ENCODE peak calls at places on chromosome 19, in eight cellular contexts. Y is transverse colon, O is stomach, P is tibial nerve, V is A549, T is K562, K is esophagus muscularis mucosa, G is GM12878. U is an unnamed sample.

GRCh38 chr19:18051887-18052286 is 34.8 kb downstream of the IL12RB1 start:
- DNase-seq in Y (no peak), O (peak), P (no peak), V (no peak), T (no peak), K (no peak), G (no peak), U (no peak)

GRCh38 chr19:15251010-15251748 is 18.9 kb upstream of the EPHX3 start:
- DNase-seq in Y (no peak), O (no peak), P (no peak), V (no peak), T (no peak), K (no peak), G (no peak), U (peak)

GRCh38 chr19:55193481-55193880 is 13.4 kb upstream of the SYT5 start:
- DNase-seq in Y (no peak), O (no peak), P (no peak), V (no peak), T (no peak), K (no peak), G (no peak), U (no peak)

GRCh38 chr19:6710273-6711077 is 10.0 kb downstream of the C3 start:
- DNase-seq in Y (no peak), O (no peak), P (no peak), V (no peak), T (no peak), K (no peak), G (no peak), U (no peak)

GRCh38 chr19:46823049-46823448 is 27.6 kb downstream of the AP2S1 start:
- DNase-seq in Y (no peak), O (no peak), P (no peak), V (no peak), T (no peak), K (no peak), G (no peak), U (no peak)

GRCh38 chr19:49067554-49067953 is 2.9 kb upstream of the NTF4 start:
- DNase-seq in Y (no peak), O (no peak), P (no peak), V (no peak), T (no peak), K (no peak), G (no peak), U (no peak)

GRCh38 chr19:53101518-53101917 is 1.7 kb downstream of the ZNF160 start:
- DNase-seq in Y (no peak), O (no peak), P (no peak), V (no peak), T (peak), K (no peak), G (no peak), U (no peak)

GRCh38 chr19:58033741-58034475 is at the start of gene ZSCAN1:
- DNase-seq in Y (peak), O (peak), P (peak), V (no peak), T (no peak), K (peak), G (no peak), U (peak)

GRCh38 chr19:1718382-1719315 is 34.7 kb upstream of the ONECUT3 start:
- DNase-seq in Y (no peak), O (no peak), P (no peak), V (no peak), T (no peak), K (no peak), G (no peak), U (no peak)

GRCh38 chr19:46537136-46538097 is 41.8 kb upstream of the PNMA8B start:
- DNase-seq in Y (peak), O (peak), P (peak), V (peak), T (peak), K (no peak), G (no peak), U (no peak)

GRCh38 chr19:5903054-5903501 is 512 bp downstream of the NDUFA11 start:
- DNase-seq in Y (no peak), O (no peak), P (no peak), V (no peak), T (peak), K (no peak), G (no peak), U (no peak)

GRCh38 chr19:28051047-28051446 is 1161.9 kb downstream of the UQCRFS1 start:
- DNase-seq in Y (no peak), O (no peak), P (no peak), V (no peak), T (no peak), K (peak), G (no peak), U (no peak)

GRCh38 chr19:40198272-40198990 is 7.2 kb downstream of the MAP3K10 start:
- DNase-seq in Y (no peak), O (no peak), P (no peak), V (no peak), T (no peak), K (no peak), G (no peak), U (no peak)

GRCh38 chr19:55132453-55133129 is 15.2 kb upstream of the PPP1R12C start:
- DNase-seq in Y (no peak), O (no peak), P (no peak), V (no peak), T (no peak), K (no peak), G (no peak), U (no peak)

GRCh38 chr19:12681074-12681987 is at the start of gene DHPS:
- DNase-seq in Y (peak), O (peak), P (peak), V (peak), T (peak), K (peak), G (peak), U (peak)
- TF ChIP-seq POLR2A in Y (peak), O (no peak), P (peak), V (peak), T (peak), K (no peak), G (peak), U (peak)

DNA sequence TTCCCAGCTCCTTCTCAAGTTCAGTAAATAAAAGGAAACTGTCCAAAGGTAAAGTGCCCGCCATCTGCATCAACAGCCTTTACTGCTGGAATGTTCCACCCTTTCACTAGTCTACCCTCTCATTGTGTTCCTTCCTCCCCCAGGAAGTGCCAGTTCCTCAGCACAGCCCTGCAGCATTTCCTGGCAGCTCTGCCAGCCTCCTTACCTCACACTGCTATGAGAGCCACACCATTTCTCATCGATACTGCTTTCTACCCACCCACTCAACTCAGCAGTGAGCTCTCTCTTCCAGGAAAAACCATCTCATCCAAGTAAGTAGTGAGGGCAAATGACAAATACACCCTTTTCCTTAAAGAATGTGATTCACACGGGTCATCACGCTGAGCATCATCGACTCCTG is 19.8 kb downstream of the UQCRFS1 start:
- DNase-seq in Y (no peak), O (no peak), P (no peak), V (no peak), T (no peak), K (no peak), G (no peak), U (no peak)
- TF ChIP-seq EP300 in Y (no peak), O (no peak), P (no peak), V (no peak), T (no peak), K (no peak), G (no peak), U (no peak)

GRCh38 chr19:56201973-56202372 is at the start of gene ZSCAN5C:
- DNase-seq in Y (no peak), O (no peak), P (no peak), V (no peak), T (no peak), K (no peak), G (no peak), U (no peak)
- TF ChIP-seq POLR2A in Y (no peak), O (no peak), P (no peak), V (no peak), T (no peak), K (no peak), G (no peak), U (no peak)

GRCh38 chr19:29841559-29842367 is 30.0 kb downstream of the CCNE1 start:
- DNase-seq in Y (no peak), O (no peak), P (no peak), V (peak), T (peak), K (peak), G (no peak), U (no peak)

GRCh38 chr19:29840066-29840950 is 28.5 kb downstream of the CCNE1 start:
- DNase-seq in Y (no peak), O (no peak), P (no peak), V (no peak), T (no peak), K (no peak), G (no peak), U (peak)

GRCh38 chr19:29842471-29843179 is 30.8 kb downstream of the CCNE1 start:
- DNase-seq in Y (no peak), O (no peak), P (no peak), V (no peak), T (no peak), K (peak), G (no peak), U (no peak)

GRCh38 chr19:29843180-29844051 is 31.6 kb downstream of the CCNE1 start:
- DNase-seq in Y (peak), O (no peak), P (no peak), V (no peak), T (peak), K (peak), G (no peak), U (peak)

GRCh38 chr19:29841209-29841558 is 29.4 kb downstream of the CCNE1 start:
- DNase-seq in Y (no peak), O (no peak), P (no peak), V (no peak), T (no peak), K (peak), G (no peak), U (no peak)
- TF ChIP-seq EP300 in Y (no peak), O (no peak), P (no peak), V (no peak), T (no peak), K (no peak), G (no peak), U (no peak)

DNA sequence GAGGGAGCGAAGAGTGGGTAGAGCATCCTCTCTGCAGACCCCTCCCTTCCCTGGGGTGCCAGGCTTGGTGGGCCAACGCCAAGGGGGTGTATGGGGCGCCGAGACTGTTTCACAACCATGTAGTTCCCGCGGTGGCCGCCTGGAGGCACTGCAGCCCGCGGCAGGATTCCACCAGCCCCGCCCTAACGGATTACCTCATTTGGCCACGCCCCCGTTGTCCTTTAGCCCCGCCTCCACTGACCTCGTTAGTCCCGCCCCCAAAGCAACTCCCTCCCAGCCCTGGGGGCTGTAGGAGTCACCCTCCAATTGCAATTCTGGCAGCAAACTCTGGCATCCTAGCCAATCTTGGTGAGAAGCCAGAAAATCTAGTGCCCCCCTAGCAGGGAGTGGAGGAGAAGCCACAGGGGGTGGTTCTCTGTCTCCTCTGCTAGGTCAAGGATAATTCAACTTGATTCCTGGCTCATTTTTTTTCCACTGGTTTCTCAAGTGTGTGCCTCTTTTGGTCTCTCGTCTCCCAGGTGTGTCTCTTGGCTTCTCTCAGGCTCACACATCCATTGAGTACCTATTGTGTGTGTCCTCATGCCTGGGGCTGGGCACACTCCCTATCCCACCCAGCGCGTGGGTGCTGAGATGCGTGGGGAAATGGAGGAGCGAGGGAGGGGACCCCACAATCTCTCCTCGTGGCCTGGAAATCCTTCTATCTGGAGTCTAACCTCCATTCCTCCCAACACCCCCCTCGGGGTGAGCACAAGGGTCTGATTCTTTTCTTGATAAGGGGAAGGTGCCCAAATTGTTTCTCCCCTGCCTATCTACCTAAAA is 2.0 kb downstream of the OLFM2 start:
- DNase-seq in Y (peak), O (peak), P (peak), V (peak), T (peak), K (no peak), G (no peak), U (peak)
- TF ChIP-seq POLR2A in Y (no peak), O (no peak), P (no peak), V (no peak), T (no peak), K (no peak), G (no peak), U (no peak)

GRCh38 chr19:21680679-21681078 is 86.7 kb downstream of the ZNF100 start:
- DNase-seq in Y (no peak), O (no peak), P (no peak), V (no peak), T (no peak), K (no peak), G (no peak), U (no peak)

GRCh38 chr19:21680026-21680425 is 87.4 kb downstream of the ZNF100 start:
- DNase-seq in Y (no peak), O (no peak), P (no peak), V (no peak), T (no peak), K (no peak), G (no peak), U (no peak)

DNA sequence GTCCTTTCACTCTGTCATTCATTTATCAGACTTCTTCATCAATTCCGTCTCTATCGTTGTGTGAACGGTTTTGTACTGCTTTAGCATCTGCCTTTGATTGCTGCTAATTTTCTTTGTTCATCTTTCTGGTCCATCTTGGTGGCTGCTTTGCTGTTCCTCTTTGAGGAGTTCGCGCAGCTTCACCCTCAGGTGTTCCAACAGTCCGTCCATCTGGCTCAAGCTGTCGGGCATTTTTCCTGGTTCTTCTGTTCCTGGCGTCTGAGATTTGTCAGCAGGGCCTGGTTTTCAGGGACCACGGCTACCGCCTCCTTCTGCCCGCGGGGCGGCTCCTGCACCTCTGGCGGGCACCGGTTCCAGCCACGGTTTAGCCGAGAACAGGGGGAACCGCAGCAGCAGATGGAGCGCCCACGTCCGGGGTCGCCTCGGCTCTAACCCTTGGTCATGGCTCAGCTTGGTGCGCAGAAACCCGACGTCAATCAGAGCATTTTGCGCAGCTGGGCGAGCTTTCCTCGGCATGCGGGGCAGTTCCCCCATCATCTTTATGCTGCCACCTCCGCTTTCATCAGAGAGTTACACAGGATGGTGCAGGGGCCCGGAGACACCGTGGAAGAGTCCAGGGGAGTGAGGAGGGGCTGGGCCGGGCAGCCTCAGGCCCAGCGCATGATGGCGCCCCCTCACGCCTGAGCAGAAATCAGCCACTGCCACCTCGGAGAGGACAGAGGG is 89.5 kb downstream of the ZNF100 start:
- DNase-seq in Y (no peak), O (no peak), P (no peak), V (no peak), T (no peak), K (no peak), G (no peak), U (no peak)
- TF ChIP-seq EP300 in Y (no peak), O (no peak), P (no peak), V (no peak), T (no peak), K (no peak), G (no peak), U (no peak)

GRCh38 chr19:35644206-35644986 is 2.9 kb downstream of the ETV2 start:
- DNase-seq in Y (peak), O (peak), P (peak), V (peak), T (peak), K (peak), G (peak), U (peak)
- TF ChIP-seq POLR2A in Y (peak), O (no peak), P (no peak), V (peak), T (peak), K (peak), G (peak), U (peak)

GRCh38 chr19:245457-245856 is 45.7 kb downstream of the PLPP2 start:
- DNase-seq in Y (no peak), O (no peak), P (no peak), V (no peak), T (no peak), K (no peak), G (no peak), U (no peak)

GRCh38 chr19:246551-246950 is 44.7 kb downstream of the PLPP2 start:
- DNase-seq in Y (peak), O (no peak), P (no peak), V (no peak), T (no peak), K (no peak), G (no peak), U (no peak)
- TF ChIP-seq EP300 in Y (no peak), O (no peak), P (no peak), V (no peak), T (no peak), K (no peak), G (no peak), U (no peak)